ENCODE peak calls at places on chromosome 5, in nine cellular contexts. H is GM06990; T is CD4-positive, alpha-beta T cell; A is ovary; E is HFF-Myc; V is right lobe of liver; O is Calu3; W is dorsolateral prefrontal cortex; C is BE2C. B is an unnamed sample.

GRCh38 chr5:172486451-172486850 is 32.1 kb upstream of the SH3PXD2B start:
- DNase-seq in H (no peak), T (no peak), A (no peak), E (no peak), V (no peak), O (no peak), W (no peak), C (no peak), B (no peak)

GRCh38 chr5:65482280-65482726 is 583 bp upstream of the ADAMTS6 start:
- DNase-seq in H (no peak), T (no peak), A (no peak), E (no peak), V (no peak), O (no peak), W (no peak), C (no peak), B (no peak)

GRCh38 chr5:97046270-97046982 is 96.0 kb downstream of the LIX1 start:
- DNase-seq in H (no peak), T (no peak), A (no peak), E (no peak), V (no peak), O (no peak), W (no peak), C (no peak), B (no peak)

GRCh38 chr5:173341911-173342535 is 13.8 kb upstream of the STC2 start:
- DNase-seq in H (no peak), T (no peak), A (no peak), E (peak; percentile 46), V (no peak), O (no peak), W (no peak), C (no peak), B (no peak)

GRCh38 chr5:154712518-154713437 is 42.4 kb upstream of the LARP1 start:
- DNase-seq in H (no peak), T (no peak), A (no peak), E (no peak), V (no peak), O (peak; percentile 81), W (no peak), C (no peak), B (no peak)

GRCh38 chr5:80128129-80128528 is 93.0 kb downstream of the THBS4 start:
- DNase-seq in H (no peak), T (no peak), A (no peak), E (no peak), V (no peak), O (no peak), W (no peak), C (peak; percentile 80), B (no peak)

GRCh38 chr5:165201364-165202143 is 1696.1 kb downstream of the MAT2B start:
- DNase-seq in H (no peak), T (no peak), A (no peak), E (no peak), V (no peak), O (no peak), W (no peak), C (no peak), B (no peak)

GRCh38 chr5:65152131-65152530 is 329.6 kb downstream of the ADAMTS6 start:
- DNase-seq in H (no peak), T (no peak), A (no peak), E (no peak), V (no peak), O (no peak), W (no peak), C (no peak), B (no peak)

GRCh38 chr5:170219615-170220014 is 13.2 kb upstream of the C5orf58 start:
- DNase-seq in H (no peak), T (no peak), A (no peak), E (peak; percentile 9), V (no peak), O (peak; percentile 40), W (no peak), C (no peak), B (no peak)

GRCh38 chr5:170488576-170488975 is 15.2 kb upstream of the KCNIP1 start:
- DNase-seq in H (no peak), T (no peak), A (no peak), E (no peak), V (no peak), O (no peak), W (no peak), C (no peak), B (no peak)

GRCh38 chr5:16727937-16728336 is 111.1 kb upstream of the RETREG1 start:
- DNase-seq in H (no peak), T (no peak), A (no peak), E (no peak), V (no peak), O (no peak), W (no peak), C (no peak), B (no peak)
- TF ChIP-seq CTCF in H (no peak), T (no peak), A (no peak), E (no peak), V (no peak), O (no peak), W (no peak), C (no peak), B (no peak)

GRCh38 chr5:167894631-167895472 is 396.6 kb upstream of the WWC1 start:
- DNase-seq in H (no peak), T (no peak), A (no peak), E (no peak), V (no peak), O (no peak), W (no peak), C (no peak), B (no peak)

GRCh38 chr5:167898361-167899042 is 392.9 kb upstream of the WWC1 start:
- DNase-seq in H (no peak), T (no peak), A (no peak), E (no peak), V (no peak), O (no peak), W (no peak), C (no peak), B (no peak)

GRCh38 chr5:167897371-167897770 is 394.1 kb upstream of the WWC1 start:
- DNase-seq in H (no peak), T (no peak), A (no peak), E (no peak), V (no peak), O (no peak), W (no peak), C (no peak), B (no peak)

GRCh38 chr5:167893271-167893670 is 398.2 kb upstream of the WWC1 start:
- DNase-seq in H (no peak), T (no peak), A (no peak), E (no peak), V (no peak), O (no peak), W (no peak), C (no peak), B (no peak)

GRCh38 chr5:167895899-167896659 is 395.4 kb upstream of the WWC1 start:
- DNase-seq in H (no peak), T (no peak), A (no peak), E (no peak), V (no peak), O (no peak), W (no peak), C (no peak), B (no peak)
- TF ChIP-seq CTCF in H (no peak), T (no peak), A (no peak), E (no peak), V (no peak), O (no peak), W (no peak), C (no peak), B (no peak)

GRCh38 chr5:94968507-94969095 is 316.3 kb downstream of the MCTP1 start:
- DNase-seq in H (peak; percentile 44), T (no peak), A (no peak), E (peak; percentile 39), V (no peak), O (peak; percentile 36), W (no peak), C (peak; percentile 51), B (no peak)

GRCh38 chr5:94972268-94972667 is 312.6 kb downstream of the MCTP1 start:
- DNase-seq in H (no peak), T (no peak), A (no peak), E (no peak), V (no peak), O (no peak), W (no peak), C (no peak), B (no peak)

GRCh38 chr5:94967525-94967924 is 317.4 kb downstream of the MCTP1 start:
- DNase-seq in H (no peak), T (no peak), A (no peak), E (no peak), V (no peak), O (no peak), W (no peak), C (no peak), B (no peak)

DNA sequence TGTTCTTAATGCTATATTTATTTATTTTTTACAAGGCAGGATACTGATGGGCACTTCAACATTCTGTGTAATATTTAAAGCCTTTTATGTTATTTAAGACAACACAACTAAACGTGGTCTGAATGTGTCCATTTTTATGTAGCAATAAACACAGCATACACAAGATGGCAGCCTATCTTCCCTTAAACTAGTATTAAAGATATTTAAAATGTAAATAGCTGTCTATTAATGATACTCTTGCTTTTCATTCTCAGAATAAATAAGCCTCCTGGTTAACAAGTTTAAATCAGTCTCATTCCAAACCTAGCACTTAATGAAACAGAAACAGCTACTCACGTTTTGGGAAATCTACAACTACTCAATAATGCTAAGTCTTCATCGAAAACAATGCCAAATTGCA is 315.7 kb downstream of the MCTP1 start:
- DNase-seq in H (no peak), T (no peak), A (no peak), E (no peak), V (no peak), O (no peak), W (no peak), C (no peak), B (no peak)
- TF ChIP-seq CTCF in H (peak; percentile 26), T (no peak), A (no peak), E (no peak), V (no peak), O (no peak), W (no peak), C (peak; percentile 28), B (no peak)

GRCh38 chr5:132736853-132737833 is at the start of gene KIF3A:
- DNase-seq in H (peak; percentile 97), T (peak; percentile 99), A (peak; percentile 92), E (peak; percentile 90), V (peak; percentile 99), O (peak; percentile 98), W (peak; percentile 97), C (peak; percentile 98), B (peak; percentile 97)
- TF ChIP-seq CTCF in H (no peak), T (peak; percentile 32), A (peak; percentile 21), E (no peak), V (no peak), O (no peak), W (peak; percentile 18), C (peak; percentile 0), B (no peak)

DNA sequence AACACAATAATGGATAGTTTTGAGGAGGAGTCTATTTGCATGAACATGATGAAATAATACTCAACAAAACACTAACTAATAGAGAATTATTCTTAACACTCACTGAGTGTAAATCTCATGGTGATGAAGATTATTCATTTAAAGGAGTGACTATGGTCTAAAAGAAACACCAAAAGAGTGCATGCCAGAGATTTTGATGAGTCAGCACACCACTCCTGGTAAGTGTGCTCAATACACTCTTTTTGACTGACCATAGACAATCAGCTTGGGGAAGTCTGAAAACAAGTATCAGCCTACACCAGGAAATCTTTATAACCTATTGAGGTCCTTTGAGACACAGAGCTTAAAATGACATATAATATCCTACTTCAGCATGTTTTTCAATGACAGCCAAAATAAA is 6.8 kb upstream of the FST start:
- DNase-seq in H (no peak), T (no peak), A (no peak), E (no peak), V (no peak), O (no peak), W (no peak), C (no peak), B (no peak)
- TF ChIP-seq CTCF in H (no peak), T (no peak), A (no peak), E (no peak), V (no peak), O (no peak), W (no peak), C (no peak), B (no peak)